ENCODE peak calls at places on chromosomes 7 and 10, in four cellular contexts. W is AG04449, N is GM10248, I is mucosa of descending colon. Z is an unnamed sample.

GRCh38 chr10:71448146-71448545 is 51.4 kb downstream of the CDH23 start:
- DNase-seq in W (no peak), N (no peak), I (no peak), Z (no peak)

GRCh38 chr10:49076741-49077521 is 38.4 kb downstream of the VSTM4 start:
- DNase-seq in N (peak), I (no peak), W (no peak), Z (peak)

GRCh38 chr10:118870467-118871243 is 115.9 kb upstream of the CACUL1 start:
- DNase-seq in N (no peak), I (no peak), W (peak), Z (no peak)

GRCh38 chr10:71236286-71236685 is 23.9 kb downstream of the UNC5B start:
- DNase-seq in W (no peak), N (no peak), I (peak), Z (no peak)

GRCh38 chr10:122435212-122435827 is 19.1 kb upstream of the ARMS2 start:
- DNase-seq in N (no peak), I (no peak), W (no peak), Z (no peak)

GRCh38 chr7:19747740-19748339 is 25.6 kb downstream of the TMEM196 start:
- DNase-seq in W (no peak), I (no peak), N (peak), Z (no peak)

GRCh38 chr7:157255201-157255606 is 81.6 kb upstream of the DNAJB6 start:
- DNase-seq in W (no peak), I (no peak), N (no peak), Z (no peak)

GRCh38 chr7:18903676-18904075 is 213.8 kb downstream of the TWIST1 start:
- DNase-seq in I (no peak), W (no peak), N (no peak), Z (no peak)

GRCh38 chr10:72276013-72276387 is 2.3 kb downstream of the DDIT4 start:
- DNase-seq in I (peak), N (no peak), W (no peak), Z (peak)

GRCh38 chr7:135509839-135510602 is at the start of gene CNOT4:
- DNase-seq in W (peak), N (peak), I (peak), Z (peak)

GRCh38 chr7:135508853-135509588 is 881 bp downstream of the CNOT4 start:
- DNase-seq in N (peak), I (no peak), W (no peak), Z (peak)

GRCh38 chr7:135509589-135509838 is 388 bp downstream of the CNOT4 start:
- DNase-seq in W (no peak), I (no peak), N (no peak), Z (no peak)

GRCh38 chr7:135512135-135512887 is 2.4 kb upstream of the CNOT4 start:
- DNase-seq in I (no peak), W (no peak), N (peak), Z (peak)

DNA sequence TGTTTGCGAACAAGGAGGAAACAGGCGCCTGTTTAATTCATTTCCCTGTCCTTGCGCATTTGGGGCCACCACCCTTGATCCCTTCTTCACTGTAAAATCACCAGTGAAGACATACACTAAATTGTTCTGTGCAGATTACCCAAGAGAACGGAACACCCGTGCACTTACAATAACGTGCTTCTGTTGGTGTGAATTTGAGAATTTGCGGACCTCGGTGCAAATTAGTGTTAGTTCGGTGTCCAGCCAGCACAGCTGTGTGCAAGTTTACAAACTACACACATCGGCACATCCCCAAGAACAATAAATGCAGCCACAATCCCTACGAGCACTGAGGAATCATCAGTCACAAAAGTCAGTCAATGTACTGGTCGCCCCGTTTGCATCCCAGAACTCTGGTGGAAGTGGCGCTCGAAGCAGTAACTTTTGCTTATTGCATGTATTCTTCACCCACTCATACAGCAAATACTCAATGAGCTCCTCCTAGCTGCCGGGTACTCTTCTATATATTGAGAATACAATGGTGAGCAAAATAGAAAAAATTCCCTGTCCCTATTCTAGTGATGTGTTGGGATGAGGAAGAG is 791 bp upstream of the CNOT4 start:
- DNase-seq in N (no peak), I (no peak), W (no peak), Z (peak)
- TF ChIP-seq CTCF in N (peak), I (no peak), W (no peak), Z (no peak)

GRCh38 chr10:9301148-9301547 is 1246.7 kb downstream of the GATA3 start:
- DNase-seq in N (no peak), W (no peak), I (no peak), Z (no peak)

GRCh38 chr10:9305018-9305655 is 1250.6 kb downstream of the GATA3 start:
- DNase-seq in N (no peak), I (no peak), W (no peak), Z (no peak)

GRCh38 chr10:9301554-9301953 is 1247.1 kb downstream of the GATA3 start:
- DNase-seq in I (no peak), W (no peak), N (no peak), Z (no peak)

GRCh38 chr10:9299966-9300365 is 1245.5 kb downstream of the GATA3 start:
- DNase-seq in W (no peak), I (no peak), N (no peak), Z (no peak)

GRCh38 chr10:9302142-9302746 is 1247.8 kb downstream of the GATA3 start:
- DNase-seq in N (peak), I (no peak), W (peak), Z (peak)
- TF ChIP-seq CTCF in N (peak), I (no peak), W (no peak), Z (peak)

DNA sequence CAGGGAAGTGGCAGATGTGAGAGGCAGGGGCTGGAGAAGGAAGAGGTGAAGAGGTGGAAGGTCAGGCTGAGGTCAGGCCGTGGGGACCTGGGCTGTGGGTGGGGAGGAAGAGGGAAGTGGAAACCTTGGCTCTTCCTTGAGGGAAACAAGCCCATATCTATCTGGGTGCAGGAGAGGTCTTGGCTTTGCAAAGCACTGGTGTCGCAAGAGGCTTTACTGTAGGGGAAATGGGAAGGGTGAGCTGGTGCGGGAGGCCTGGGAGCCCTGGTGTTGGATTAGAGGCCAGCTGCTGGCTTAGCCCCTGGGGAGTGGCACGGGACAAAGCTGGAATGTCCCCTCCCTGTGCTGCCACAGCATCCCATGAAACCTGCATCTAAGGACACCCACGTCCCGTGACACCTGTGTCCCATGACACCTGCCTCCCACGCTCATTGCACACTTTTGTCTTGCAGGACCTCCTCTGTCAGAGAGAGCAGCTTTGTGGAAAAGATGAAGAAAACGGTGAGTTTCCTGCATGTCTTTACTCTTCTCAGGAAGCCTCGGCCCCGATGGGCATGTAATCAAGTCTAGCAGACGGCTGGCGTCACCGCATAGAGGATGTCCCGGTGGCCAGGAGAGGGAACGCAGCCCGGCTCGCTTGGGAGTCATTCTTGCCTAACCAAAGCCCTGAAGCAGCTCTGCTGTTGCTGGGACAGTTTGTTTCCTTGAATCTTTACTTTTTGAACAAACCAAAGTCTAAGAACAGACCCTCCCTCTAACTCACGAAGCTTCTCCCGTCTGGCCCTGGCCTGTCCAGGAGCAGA is 22.2 kb downstream of the TMEM120A start:
- DNase-seq in W (no peak), I (peak), N (no peak), Z (no peak)
- TF ChIP-seq CTCF in W (no peak), I (no peak), N (no peak), Z (no peak)

DNA sequence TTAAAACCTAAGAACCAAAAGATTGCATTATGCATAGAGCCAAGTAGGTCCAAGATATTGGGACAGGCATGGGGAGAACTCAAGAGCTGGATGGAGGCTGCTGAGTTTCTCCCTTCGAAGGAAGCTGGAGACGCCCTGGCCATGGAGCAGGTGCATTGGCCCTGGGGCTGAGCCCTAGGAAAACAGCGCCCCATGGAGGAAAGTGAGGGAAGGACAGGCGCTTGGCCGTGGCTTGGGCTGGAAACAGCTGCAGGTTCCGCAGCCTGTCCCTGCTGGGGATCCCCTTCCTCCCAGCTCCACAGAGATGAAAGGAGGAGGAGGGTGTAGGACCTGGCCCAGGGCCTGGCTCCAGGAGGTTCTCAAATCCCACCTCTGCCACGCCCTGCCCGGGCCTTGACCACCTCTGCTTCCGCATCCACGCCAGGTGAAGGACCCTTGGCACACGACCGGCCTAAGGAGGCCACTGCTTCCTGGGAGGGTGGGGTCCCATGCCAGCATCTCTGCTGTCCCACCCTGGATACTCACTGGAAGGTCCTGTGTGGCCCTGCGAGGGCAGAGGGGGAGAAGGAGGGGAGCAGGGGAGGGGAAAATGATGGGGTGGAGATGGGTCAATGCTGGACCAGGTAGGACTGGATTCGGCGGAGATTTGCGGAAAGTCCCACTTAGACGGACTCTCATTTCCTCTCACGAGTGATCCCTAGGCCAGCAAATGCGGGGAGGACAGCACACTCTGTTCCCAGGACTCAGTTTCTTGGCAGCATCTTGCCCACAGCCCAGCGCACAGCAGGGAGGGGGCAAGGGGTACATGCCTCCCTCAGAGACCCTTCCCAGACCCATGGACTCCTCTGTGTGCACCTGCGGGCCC is 258.6 kb upstream of the TCERG1L start:
- DNase-seq in N (no peak), W (no peak), I (no peak), Z (peak)
- TF ChIP-seq CTCF in N (no peak), W (no peak), I (no peak), Z (peak)

DNA sequence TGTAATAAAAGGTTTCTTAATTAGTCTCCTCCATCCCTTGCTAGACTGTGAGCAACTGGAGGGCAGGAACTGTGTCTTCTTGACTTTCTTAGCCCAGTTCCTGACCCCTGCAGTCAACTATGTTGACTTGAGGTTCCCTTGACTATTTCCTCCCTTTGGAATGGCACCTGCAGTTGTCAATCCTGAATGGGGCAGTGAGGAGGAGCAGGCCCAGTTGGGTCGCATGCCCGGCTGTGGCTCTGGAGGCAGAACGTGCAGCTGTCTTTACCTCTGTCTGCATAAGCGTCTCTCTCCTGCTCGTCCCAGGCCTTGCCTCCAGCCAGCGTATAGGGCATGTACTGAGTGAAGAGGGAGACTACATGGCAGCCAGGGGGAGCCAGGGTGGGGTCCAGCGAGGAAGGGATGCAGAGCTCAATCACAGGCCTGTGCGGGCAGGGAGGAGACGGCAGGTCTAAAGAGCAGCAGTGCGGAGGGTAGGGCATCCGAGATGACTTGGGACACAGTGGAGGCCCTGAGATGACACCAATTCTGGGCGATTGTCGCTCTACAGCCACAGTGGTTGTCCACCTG is 26.8 kb downstream of the PYROXD2 start:
- DNase-seq in N (no peak), W (no peak), I (no peak), Z (no peak)
- TF ChIP-seq CTCF in N (peak), W (no peak), I (no peak), Z (no peak)

GRCh38 chr10:114121031-114121430 is 53.0 kb downstream of the CCDC186 start:
- DNase-seq in I (no peak), W (no peak), N (no peak), Z (no peak)
- TF ChIP-seq CTCF in I (no peak), W (no peak), N (no peak), Z (no peak)

GRCh38 chr10:77185696-77186095 is 451.9 kb downstream of the KCNMA1 start:
- DNase-seq in I (no peak), W (no peak), N (no peak), Z (no peak)
- TF ChIP-seq CTCF in I (no peak), W (no peak), N (no peak), Z (no peak)

DNA sequence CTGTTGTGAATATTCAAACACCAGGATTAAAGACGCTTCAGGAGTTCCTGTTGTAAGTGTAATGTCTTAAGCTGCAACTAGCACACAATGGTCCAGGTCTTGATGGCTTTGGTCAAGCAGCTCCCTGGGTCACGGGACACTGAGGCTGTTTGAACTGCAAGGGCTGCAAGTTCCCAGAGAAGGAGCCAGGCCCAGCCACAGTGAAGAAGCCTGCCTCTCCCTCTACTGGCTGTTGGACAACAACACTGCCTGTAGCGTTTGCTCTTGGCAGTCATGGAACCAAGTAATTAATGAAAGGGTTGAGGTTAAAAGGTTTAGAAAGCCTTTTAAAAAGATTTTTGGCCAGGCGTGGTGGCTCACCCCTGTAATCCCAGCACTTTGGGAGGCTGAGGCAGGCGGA is 31.9 kb upstream of the GUSB start:
- DNase-seq in I (no peak), W (peak), N (no peak), Z (no peak)
- TF ChIP-seq CTCF in I (no peak), W (peak), N (no peak), Z (no peak)

DNA sequence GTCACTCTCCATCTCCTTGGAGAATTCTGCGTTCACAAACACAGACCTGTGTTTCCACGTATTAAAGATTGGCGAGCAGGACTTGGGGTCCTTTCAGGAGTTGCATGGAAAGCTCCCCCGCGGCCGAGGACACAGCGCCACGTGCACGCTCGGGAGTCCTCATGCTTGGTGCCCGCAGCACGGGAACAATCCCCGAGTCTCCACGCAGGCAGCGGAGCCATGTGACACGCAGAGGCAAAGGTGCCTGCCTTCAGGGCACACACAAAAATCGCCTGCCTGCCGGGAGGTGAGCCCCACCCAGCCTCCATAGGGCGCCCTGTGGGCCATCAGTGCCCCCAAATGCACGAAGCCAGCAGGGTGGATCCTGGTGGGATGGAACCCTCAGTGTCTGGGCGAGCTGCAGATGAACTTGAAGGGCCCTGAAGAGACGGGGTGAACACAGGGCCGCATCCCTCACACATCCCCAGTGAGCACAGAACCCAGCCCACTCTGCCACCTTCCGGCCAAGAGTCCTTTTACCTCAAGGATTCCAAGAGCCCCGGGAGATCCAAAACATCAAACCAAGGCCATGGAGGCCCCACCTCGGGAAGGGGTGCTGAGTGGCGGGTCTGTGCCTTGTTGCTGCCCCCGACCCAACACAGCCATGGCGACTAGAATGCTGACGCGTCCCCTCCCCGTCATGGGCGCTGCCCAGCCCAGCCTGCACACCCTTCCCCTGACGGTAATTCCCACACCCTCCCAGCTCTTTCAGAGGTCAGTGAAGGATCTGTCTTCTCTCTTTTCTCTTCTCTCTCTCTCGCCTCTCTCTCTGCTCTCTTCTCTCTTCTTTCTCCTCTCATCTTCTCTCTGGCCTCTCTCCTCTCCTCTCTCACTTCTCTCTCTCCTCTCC is 55.9 kb downstream of the CFAP46 start:
- DNase-seq in I (peak), W (no peak), N (no peak), Z (peak)
- TF ChIP-seq CTCF in I (no peak), W (no peak), N (no peak), Z (no peak)

Z was measured in activated CD8-positive, alpha-beta T cell treated with anti-CD3 and anti-CD28 coated beads for 36 hours.